ENCODE peak calls at places on chromosomes 3 and 15, in five cellular contexts. Q is choroid plexus epithelial cell, A is astrocyte of the spinal cord, T is ovary, N is PC-3. S is an unnamed sample.

GRCh38 chr3:53846134-53846850 is at the start of the genes CHDH and IL17RB:
- DNase-seq in Q (no peak), A (no peak), T (peak), N (peak), S (no peak)

GRCh38 chr15:22904736-22905135 is 66.3 kb downstream of the NIPA2 start:
- DNase-seq in Q (no peak), A (peak), T (no peak), N (no peak), S (no peak)

GRCh38 chr3:72678892-72679291 is 169.4 kb downstream of the SHQ1 start:
- DNase-seq in Q (no peak), A (no peak), T (no peak), N (peak), S (no peak)

GRCh38 chr3:183354874-183355273 is 73.5 kb downstream of the MCF2L2 start:
- DNase-seq in Q (no peak), A (no peak), T (no peak), N (no peak), S (no peak)

GRCh38 chr3:150635526-150635925 is 32.4 kb downstream of the SELENOT start:
- DNase-seq in Q (peak), A (no peak), T (no peak), N (no peak), S (no peak)

GRCh38 chr15:40441012-40441735 is 421 bp downstream of the BAHD1 start:
- DNase-seq in Q (no peak), A (no peak), T (no peak), N (no peak), S (no peak)

GRCh38 chr3:144018776-144019175 is 47.2 kb downstream of the DIPK2A start:
- DNase-seq in Q (peak), A (peak), T (no peak), N (peak), S (peak)

GRCh38 chr3:149528344-149528657 is 53.8 kb downstream of the TM4SF4 start:
- DNase-seq in Q (no peak), A (no peak), T (no peak), N (no peak), S (no peak)

GRCh38 chr3:127050733-127051132 is 67.8 kb downstream of the PLXNA1 start:
- DNase-seq in Q (no peak), A (no peak), T (peak), N (no peak), S (no peak)

GRCh38 chr3:27910456-27910855 is 188.3 kb upstream of the EOMES start:
- DNase-seq in Q (no peak), A (no peak), T (no peak), N (no peak), S (peak)

GRCh38 chr3:53823956-53824320 is 22.3 kb downstream of the CHDH start:
- DNase-seq in Q (no peak), A (no peak), T (no peak), N (no peak), S (no peak)

GRCh38 chr15:71679223-71680078 is 130.9 kb upstream of the NR2E3 start:
- DNase-seq in Q (peak), A (peak), T (no peak), N (peak), S (peak)

GRCh38 chr3:139327231-139327630 is 16.6 kb upstream of the MRPS22 start:
- DNase-seq in Q (no peak), A (no peak), T (no peak), N (no peak), S (no peak)

GRCh38 chr3:112027839-112028238 is 6.7 kb upstream of the TMPRSS7 start:
- DNase-seq in Q (no peak), A (no peak), T (no peak), N (no peak), S (no peak)

GRCh38 chr3:141465221-141465620 is 21.6 kb upstream of the RASA2 start:
- DNase-seq in Q (peak), A (peak), T (no peak), N (no peak), S (peak)

GRCh38 chr3:65672876-65673815 is 365.6 kb downstream of the MAGI1 start:
- DNase-seq in Q (peak), A (peak), T (peak), N (peak), S (peak)

GRCh38 chr3:150945226-150945625 is 27.3 kb downstream of the CLRN1 start:
- DNase-seq in Q (peak), A (peak), T (no peak), N (peak), S (peak)

GRCh38 chr3:171189394-171189793 is 162.9 kb upstream of the SLC2A2 start:
- DNase-seq in Q (no peak), A (no peak), T (no peak), N (no peak), S (no peak)

GRCh38 chr3:69568926-69569325 is 170.3 kb upstream of the MITF start:
- DNase-seq in Q (peak), A (no peak), T (no peak), N (no peak), S (peak)

GRCh38 chr15:65824941-65825544 is 33.0 kb upstream of the DENND4A start:
- DNase-seq in Q (peak), A (peak), T (peak), N (peak), S (peak)

GRCh38 chr15:77384589-77385359 is 35.1 kb downstream of the PEAK1 start:
- DNase-seq in Q (no peak), A (no peak), T (no peak), N (no peak), S (no peak)

GRCh38 chr3:182940266-182940808 is 40.0 kb downstream of the DCUN1D1 start:
- DNase-seq in Q (no peak), A (no peak), T (no peak), N (no peak), S (no peak)

GRCh38 chr3:69299344-69299743 is 86.5 kb downstream of the FRMD4B start:
- DNase-seq in Q (no peak), A (no peak), T (no peak), N (peak), S (no peak)

GRCh38 chr3:19147905-19148767 is at the start of gene KCNH8:
- DNase-seq in Q (no peak), A (no peak), T (no peak), N (no peak), S (no peak)

GRCh38 chr15:79184465-79184892 is 93.9 kb upstream of the RASGRF1 start:
- DNase-seq in Q (peak), A (peak), T (peak), N (peak), S (peak)

GRCh38 chr3:155149494-155149893 is 69.4 kb downstream of the MME start:
- DNase-seq in Q (peak), A (no peak), T (no peak), N (no peak), S (no peak)

GRCh38 chr15:73464602-73465001 is 21.6 kb downstream of the REC114 start:
- DNase-seq in Q (peak), A (no peak), T (no peak), N (peak), S (no peak)

GRCh38 chr3:170642882-170643601 is 57.2 kb upstream of the SLC7A14 start:
- DNase-seq in Q (no peak), A (no peak), T (no peak), N (no peak), S (no peak)

GRCh38 chr3:126131881-126132750 is 48.2 kb upstream of the SLC41A3 start:
- DNase-seq in Q (no peak), A (no peak), T (peak), N (no peak), S (no peak)

DNA sequence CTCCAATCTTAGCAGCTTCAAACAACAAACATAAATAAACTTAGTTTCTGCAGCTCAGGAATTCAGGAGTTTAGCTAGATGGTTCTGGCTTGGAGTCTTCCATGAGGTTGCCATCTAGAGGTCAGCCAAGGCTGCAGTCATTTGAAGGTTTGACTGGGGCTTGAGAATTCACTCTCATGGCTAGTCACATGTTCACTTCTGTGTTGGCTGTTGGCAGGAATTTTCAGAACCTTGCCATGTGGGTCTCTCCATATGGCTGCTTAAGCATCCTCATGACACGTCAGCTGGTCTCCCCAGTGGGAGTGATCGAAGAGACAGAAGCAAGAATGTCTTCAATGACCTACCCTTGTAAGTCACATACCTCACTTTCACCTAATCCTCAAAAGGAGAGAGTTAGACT is 269.2 kb upstream of the CNTN3 start:
- DNase-seq in Q (peak), A (no peak), T (no peak), N (no peak), S (peak)
- TF ChIP-seq CTCF in Q (peak), A (no peak), T (no peak), N (peak), S (peak)

GRCh38 chr3:46811615-46812236 is 51.5 kb downstream of the MYL3 start:
- DNase-seq in Q (no peak), A (no peak), T (no peak), N (no peak), S (no peak)
- H3K4me3 ChIP-seq in Q (no peak), A (no peak), T (peak), N (no peak), S (no peak)

DNA sequence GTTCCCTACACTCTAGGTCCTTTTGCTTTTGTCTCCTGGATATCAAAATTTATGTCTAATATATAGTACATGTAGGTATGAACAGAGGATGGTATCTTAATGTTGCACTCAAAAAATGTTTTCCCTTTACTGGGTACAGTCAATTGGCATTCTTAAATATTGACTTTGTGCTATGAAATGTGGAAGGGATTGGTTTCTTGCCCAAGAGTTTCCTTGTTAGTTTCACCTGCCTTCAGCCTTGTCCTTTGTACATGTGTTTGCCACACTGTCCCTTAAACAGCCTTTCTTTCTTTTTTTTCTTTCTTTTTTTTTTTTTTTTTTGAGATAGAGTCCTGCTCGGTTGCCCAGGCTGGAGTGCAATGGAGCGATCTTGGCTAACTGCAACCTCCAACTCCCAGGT is 287.1 kb downstream of the SQOR start:
- DNase-seq in Q (no peak), A (no peak), T (no peak), N (no peak), S (no peak)
- TF ChIP-seq CTCF in Q (no peak), A (no peak), T (no peak), N (no peak), S (no peak)

DNA sequence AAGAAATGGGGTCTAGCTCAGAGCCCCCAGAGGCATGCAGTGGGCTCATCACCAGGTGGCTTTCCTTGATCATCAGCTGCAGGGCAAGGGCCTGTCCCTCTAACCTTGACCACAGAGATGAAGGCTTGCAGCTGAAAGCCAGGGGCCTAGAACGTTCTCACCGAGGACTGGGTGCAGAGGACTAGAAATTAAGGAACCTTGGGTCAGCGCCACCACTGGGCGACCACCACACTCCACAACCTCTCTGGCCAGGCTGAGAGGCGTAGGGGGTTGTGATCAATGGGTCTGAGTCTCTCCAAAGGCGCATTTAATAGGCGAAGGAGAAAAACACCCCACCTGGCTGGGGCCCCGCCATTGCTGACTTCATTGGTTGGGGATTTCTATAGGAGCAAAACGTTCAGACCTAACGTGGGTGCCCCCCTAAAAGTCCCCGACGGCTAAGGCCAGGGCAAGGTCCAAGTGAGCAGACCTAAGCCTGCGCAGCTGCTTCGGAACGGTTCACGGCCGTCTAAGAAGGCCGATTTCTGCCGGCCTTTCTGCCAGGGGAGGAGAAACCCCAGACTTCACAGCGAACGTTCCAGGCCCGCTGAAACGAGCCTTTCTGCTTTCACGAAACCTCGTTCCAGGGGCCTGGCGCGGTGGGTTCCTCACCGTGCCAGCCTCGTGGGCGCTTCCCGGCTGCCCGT is 915 bp downstream of the BCL2L10 start:
- DNase-seq in Q (no peak), A (no peak), T (no peak), N (no peak), S (no peak)
- H3K4me3 ChIP-seq in Q (peak), A (no peak), T (peak), N (peak), S (no peak)

DNA sequence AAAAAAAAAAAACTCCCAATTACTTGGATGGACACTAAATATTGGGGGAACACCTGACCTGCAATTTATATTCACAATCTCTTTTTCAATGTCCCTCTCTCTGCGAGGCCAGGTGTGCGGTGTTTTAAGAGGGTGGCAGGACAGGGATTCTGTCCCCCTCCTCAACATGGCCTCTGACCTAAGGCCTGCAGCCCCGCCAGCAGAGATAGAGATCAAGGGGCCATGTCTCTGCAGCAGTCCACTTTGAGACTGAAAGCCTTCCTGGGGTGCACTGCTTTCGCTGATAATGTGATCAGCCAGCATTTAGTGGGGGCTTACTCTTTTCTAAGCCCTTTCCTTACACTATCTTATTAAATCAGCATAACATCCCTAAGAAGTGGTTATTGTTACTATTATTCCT is 419.9 kb downstream of the OCA2 start:
- DNase-seq in Q (no peak), A (no peak), T (no peak), N (no peak), S (no peak)
- TF ChIP-seq CTCF in Q (no peak), A (no peak), T (no peak), N (no peak), S (no peak)

GRCh38 chr3:36381311-36381956 is 1.1 kb downstream of the STAC start:
- DNase-seq in Q (no peak), A (peak), T (no peak), N (no peak), S (no peak)

DNA sequence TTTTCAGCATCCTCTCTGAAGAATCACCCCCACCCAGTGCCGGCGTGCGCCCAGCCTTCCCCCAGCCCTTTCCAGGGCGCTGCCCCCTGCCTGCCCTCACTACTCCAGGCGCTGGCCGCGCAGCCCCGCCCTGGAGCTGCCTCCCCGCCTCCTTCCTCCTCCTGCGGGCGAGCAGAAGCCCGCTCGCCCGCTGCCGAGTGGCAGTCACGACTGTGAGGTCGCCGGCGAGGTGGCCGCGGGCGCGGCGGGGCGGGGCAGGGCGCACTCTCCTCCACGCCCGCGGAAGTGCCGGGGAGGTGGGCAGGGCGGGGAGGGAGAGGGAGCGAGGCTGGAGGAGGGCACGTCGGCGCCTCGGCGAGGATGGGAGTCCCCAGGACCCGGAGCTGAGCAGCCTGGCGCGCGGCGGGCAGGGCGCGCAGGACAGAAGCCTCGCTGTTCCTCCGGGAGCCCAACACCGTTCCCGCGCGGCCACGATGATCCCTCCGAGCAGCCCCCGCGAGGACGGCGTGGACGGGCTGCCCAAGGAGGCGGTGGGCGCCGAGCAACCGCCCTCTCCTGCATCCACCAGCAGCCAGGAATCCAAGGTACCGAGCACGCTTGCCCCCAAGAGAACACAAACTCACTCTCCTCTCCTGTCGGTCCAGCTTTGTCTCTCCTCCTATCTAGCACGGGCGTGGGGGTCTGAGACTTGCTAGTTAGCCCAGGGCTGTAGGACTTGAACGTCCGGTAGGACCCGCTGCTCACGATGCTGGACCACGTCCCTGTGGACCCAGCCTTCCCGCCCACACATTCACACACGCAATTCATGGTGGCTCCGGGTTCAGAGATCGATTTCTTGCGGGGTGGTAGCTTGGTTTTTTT is at the start of gene STAC:
- DNase-seq in Q (no peak), A (peak), T (no peak), N (peak), S (peak)
- H3K4me3 ChIP-seq in Q (peak), A (peak), T (peak), N (peak), S (peak)

GRCh38 chr3:168863561-168863960 is 767.8 kb upstream of the GOLIM4 start:
- DNase-seq in Q (no peak), A (no peak), T (no peak), N (no peak), S (no peak)
- TF ChIP-seq CTCF in Q (no peak), A (no peak), T (no peak), N (no peak), S (no peak)

DNA sequence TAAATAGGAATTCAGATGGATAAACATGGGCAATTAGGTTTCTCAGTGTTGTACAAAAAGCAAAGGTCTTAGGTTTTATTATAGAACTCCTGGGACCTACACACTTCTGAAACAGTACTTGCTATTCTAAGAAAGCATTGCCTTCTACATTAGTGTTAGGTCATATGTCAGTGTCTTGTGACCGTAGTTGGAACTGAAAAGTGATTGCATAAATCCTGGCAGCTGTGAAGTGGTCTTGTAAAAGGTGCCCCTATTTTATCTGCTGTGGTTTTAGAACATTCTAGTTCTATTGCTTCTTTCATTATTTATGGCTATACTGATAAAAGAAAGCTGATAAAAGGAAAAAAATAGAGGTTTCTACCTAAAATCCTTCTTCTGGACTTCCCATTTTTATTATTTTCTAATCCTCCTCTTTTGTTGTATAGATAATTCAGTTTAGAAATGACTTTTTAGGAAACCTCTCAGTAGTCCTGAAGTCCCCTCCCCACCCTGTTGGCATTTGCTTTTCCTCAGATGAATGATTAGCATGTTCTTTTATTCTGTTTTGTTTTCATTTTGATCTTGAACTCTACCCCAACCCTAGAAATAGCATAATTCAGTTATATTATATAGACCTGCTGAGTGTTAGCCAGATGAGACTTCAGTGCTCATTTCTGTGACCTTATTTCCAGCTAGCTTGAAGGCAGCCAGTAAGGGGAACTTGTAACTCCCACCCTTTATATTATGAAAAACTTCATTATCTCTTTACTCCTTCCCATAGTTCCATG is 41.0 kb downstream of the SNRK start:
- DNase-seq in Q (peak), A (no peak), T (no peak), N (no peak), S (peak)
- H3K4me3 ChIP-seq in Q (no peak), A (no peak), T (no peak), N (no peak), S (no peak)